ENCODE peak calls at places on chromosome 14, in four cellular contexts. L is K562, Y is GM12878, O is HepG2. R is an unnamed sample.

GRCh38 chr14:53670701-53671100 is 285.9 kb downstream of the BMP4 start:
- DNase-seq in O (peak; percentile 3), Y (no peak), L (no peak), R (no peak)

GRCh38 chr14:87133073-87133815 is 859.7 kb downstream of the GALC start:
- DNase-seq in L (no peak), Y (no peak), O (no peak), R (no peak)

GRCh38 chr14:22497671-22498093 is 91.3 kb downstream of the DAD1 start:
- DNase-seq in Y (no peak), O (no peak), L (no peak), R (no peak)

GRCh38 chr14:53044486-53044885 is 93.6 kb upstream of the FERMT2 start:
- DNase-seq in O (no peak), Y (no peak), L (no peak), R (no peak)

GRCh38 chr14:73712071-73712506 is 2.1 kb downstream of the PNMA1 start:
- DNase-seq in Y (no peak), O (no peak), L (no peak), R (no peak)

GRCh38 chr14:93742761-93743160 is 45.5 kb downstream of the PRIMA1 start:
- DNase-seq in Y (no peak), O (no peak), L (no peak), R (no peak)

GRCh38 chr14:57686317-57686716 is 179.6 kb downstream of the SLC35F4 start:
- DNase-seq in O (no peak), L (no peak), Y (no peak), R (no peak)

GRCh38 chr14:104820669-104821228 is 19.8 kb downstream of the ZBTB42 start:
- DNase-seq in Y (no peak), L (peak; percentile 18), O (peak; percentile 81), R (no peak)

GRCh38 chr14:89212386-89213235 is 204.4 kb downstream of the FOXN3 start:
- DNase-seq in O (no peak), Y (no peak), L (no peak), R (no peak)

GRCh38 chr14:90275455-90275814 is 19.1 kb downstream of the PSMC1 start:
- DNase-seq in L (no peak), Y (no peak), O (no peak), R (no peak)

GRCh38 chr14:73168691-73169090 is 32.4 kb downstream of the PSEN1 start:
- DNase-seq in L (no peak), O (no peak), Y (no peak), R (no peak)

GRCh38 chr14:61381589-61381988 is 60.2 kb downstream of the PRKCH start:
- DNase-seq in L (no peak), O (no peak), Y (no peak), R (no peak)

GRCh38 chr14:24251880-24252288 is 9.5 kb upstream of the TINF2 start:
- DNase-seq in O (no peak), L (no peak), Y (no peak), R (no peak)

GRCh38 chr14:21112267-21112666 is 11.4 kb downstream of the TMEM253 start:
- DNase-seq in O (no peak), Y (no peak), L (no peak), R (no peak)

GRCh38 chr14:91374897-91375747 is 42.5 kb downstream of the CCDC88C start:
- DNase-seq in O (no peak), Y (no peak), L (no peak), R (no peak)
- TF ChIP-seq GABPA in O (no peak), Y (no peak), L (no peak), R (no peak)

GRCh38 chr14:55057919-55058318 is 6.5 kb downstream of the MAPK1IP1L start:
- DNase-seq in Y (no peak), L (no peak), O (no peak), R (no peak)
- H3K4me3 ChIP-seq in Y (no peak overlapping the region), L (no peak overlapping the region), O (no peak overlapping the region), R (no peak overlapping the region)

GRCh38 chr14:102774391-102775153 is 2.7 kb upstream of the TRAF3 start:
- DNase-seq in L (peak; percentile 29), Y (peak; percentile 96), O (peak; percentile 79), R (peak; percentile 73)
- TF ChIP-seq GABPA in L (no peak), Y (no peak), O (no peak), R (no peak)

DNA sequence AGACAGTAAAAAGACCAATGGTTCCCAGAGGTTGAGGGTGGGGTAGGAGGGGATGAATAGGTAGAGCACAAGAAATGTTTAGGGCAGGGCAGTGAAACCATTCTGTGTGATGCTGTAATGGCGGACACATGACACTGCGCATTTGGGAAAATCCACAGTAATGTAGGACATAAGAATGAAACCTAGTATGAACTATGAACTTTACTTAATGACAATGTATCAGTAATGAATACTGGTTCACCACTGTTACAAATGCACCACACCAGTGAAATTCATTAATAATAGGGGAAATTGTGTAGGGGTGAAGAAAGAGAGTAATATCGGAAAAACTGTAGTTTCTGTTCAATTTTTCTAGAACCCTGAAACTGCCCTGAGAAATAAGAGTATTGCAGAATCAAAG is 5.6 kb downstream of the ERH start:
- DNase-seq in Y (peak; percentile 44), L (no peak), O (no peak), R (no peak)
- H3K4me3 ChIP-seq in Y (peak overlapping the region; percentile 63), L (no peak overlapping the region), O (no peak overlapping the region), R (no peak overlapping the region)

GRCh38 chr14:65104791-65105190 is 2.5 kb upstream of the MAX start:
- DNase-seq in O (no peak), L (no peak), Y (no peak), R (no peak)

GRCh38 chr14:65100905-65101541 is 1.3 kb downstream of the MAX start:
- DNase-seq in Y (no peak), O (no peak), L (no peak), R (no peak)

GRCh38 chr14:65101631-65102440 is 481 bp downstream of the MAX start:
- DNase-seq in O (no peak), Y (no peak), L (no peak), R (no peak)

GRCh38 chr14:65102441-65103149 is at the start of gene MAX:
- DNase-seq in Y (peak; percentile 90), L (peak; percentile 89), O (peak; percentile 97), R (peak; percentile 81)

GRCh38 chr14:65103150-65103760 is 938 bp upstream of the MAX start:
- DNase-seq in Y (no peak), O (peak; percentile 24), L (no peak), R (peak; percentile 37)
- TF ChIP-seq GABPA in Y (no peak), O (no peak), L (no peak), R (no peak)

DNA sequence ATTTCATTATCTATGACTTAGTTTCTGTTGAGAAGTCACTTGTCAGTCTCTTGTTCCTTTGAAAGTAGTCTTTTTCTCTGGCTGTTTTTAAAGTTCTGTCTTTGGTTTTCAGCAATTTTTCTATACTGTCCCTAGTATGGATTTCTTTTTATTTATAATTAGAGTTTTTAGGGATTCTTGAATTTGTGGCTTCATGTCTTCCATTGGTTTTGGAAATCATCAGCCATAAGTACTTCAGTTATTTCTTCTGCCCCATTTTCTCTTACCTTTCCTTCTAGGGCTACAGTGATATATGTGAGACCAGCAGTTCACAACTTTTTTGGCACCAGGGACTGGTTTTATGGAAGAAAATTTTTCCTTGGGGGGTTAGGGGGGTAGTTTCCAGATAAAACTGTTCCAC is 90.0 kb upstream of the EVL start:
- DNase-seq in O (no peak), L (no peak), Y (no peak), R (no peak)
- H3K4me3 ChIP-seq in O (no peak overlapping the region), L (no peak overlapping the region), Y (no peak overlapping the region), R (no peak overlapping the region)

GRCh38 chr14:50397461-50398196 is 948 bp upstream of the CDKL1 start:
- DNase-seq in L (no peak), O (peak; percentile 24), Y (no peak), R (peak; percentile 45)
- TF ChIP-seq GABPA in L (no peak), O (no peak), Y (no peak), R (no peak)

R was measured in HL-60.